ENCODE peak calls at places on chromosomes 12 and 14, in four cellular contexts. O is GM12865, Z is dermis microvascular lymphatic vessel endothelial cell, N is NCI-H460. A is an unnamed sample.

GRCh38 chr12:125684968-125685790 is 619.9 kb downstream of the AACS start:
- DNase-seq in O (no peak), N (no peak), Z (no peak), A (no peak)

GRCh38 chr12:4282103-4282891 is 8.7 kb downstream of the CCND2 start:
- DNase-seq in Z (no peak), O (no peak), N (no peak), A (no peak)

GRCh38 chr12:41962171-41962572 is 182.5 kb downstream of the GXYLT1 start:
- DNase-seq in N (no peak), O (no peak), Z (no peak), A (no peak)

GRCh38 chr14:55354500-55354899 is 57.1 kb downstream of the ATG14 start:
- DNase-seq in Z (peak), O (peak), N (peak), A (peak)

GRCh38 chr14:72611506-72611905 is 282.4 kb downstream of the DPF3 start:
- DNase-seq in N (no peak), O (no peak), Z (no peak), A (no peak)

GRCh38 chr14:93926873-93927571 is at the start of gene FAM181A:
- DNase-seq in O (no peak), Z (no peak), N (no peak), A (no peak)

GRCh38 chr12:32470936-32471335 is 71.6 kb downstream of the FGD4 start:
- DNase-seq in Z (no peak), N (no peak), O (no peak), A (no peak)

GRCh38 chr14:94173471-94173884 is 644 bp upstream of the PPP4R4 start:
- DNase-seq in N (no peak), O (no peak), Z (no peak), A (no peak)

GRCh38 chr14:20748439-20748838 is 2.8 kb downstream of the EDDM3A start:
- DNase-seq in N (no peak), Z (no peak), O (no peak), A (no peak)

GRCh38 chr12:52266514-52266913 is 7.9 kb upstream of the KRT86 start:
- DNase-seq in N (no peak), O (no peak), Z (no peak), A (no peak)